ENCODE peak calls at places on chromosomes 12 and 14, in five cellular contexts. M is NCI-H460; N is activated CD8-positive, alpha-beta memory T cell treated with anti-CD3 and anti-CD28 coated beads for 4 hours; H is WERI-Rb-1; C is astrocyte of the cerebellum. K is an unnamed sample.
A peak's percentile ranks its signal among the peaks of the same experiment; 100 is the strongest.

GRCh38 chr12:45216297-45216982 is 545 bp downstream of the ANO6 start:
- DNase-seq in N (peak; percentile 17), H (peak; percentile 37), C (no peak), M (no peak), K (peak; percentile 59)

GRCh38 chr12:109462868-109463692 is 14.0 kb downstream of the KCTD10 start:
- DNase-seq in C (peak; percentile 98), M (peak; percentile 9), N (no peak), H (no peak), K (peak; percentile 25)

GRCh38 chr14:104542871-104543830 is 36.4 kb upstream of the C14orf180 start:
- DNase-seq in N (no peak), M (no peak), C (no peak), H (no peak), K (no peak)

GRCh38 chr12:65565601-65566560 is 258.4 kb upstream of the HMGA2 start:
- DNase-seq in H (no peak), M (peak; percentile 69), N (no peak), C (peak; percentile 91), K (no peak)

GRCh38 chr12:29148958-29149690 is at the start of gene FAR2:
- DNase-seq in H (no peak), M (no peak), N (no peak), C (no peak), K (peak; percentile 74)

GRCh38 chr14:77475432-77476115 is 17.7 kb downstream of the AHSA1 start:
- DNase-seq in H (no peak), M (no peak), N (no peak), C (no peak), K (no peak)

GRCh38 chr14:21711360-21711961 is 37.8 kb upstream of the OR4E1 start:
- DNase-seq in H (no peak), N (no peak), C (peak; percentile 19), M (peak; percentile 46), K (peak; percentile 14)

GRCh38 chr12:111180830-111181726 is 187.8 kb downstream of the PHETA1 start:
- DNase-seq in C (no peak), H (no peak), N (no peak), M (no peak), K (peak; percentile 96)

GRCh38 chr12:122795807-122796206 is 21.4 kb downstream of the CCDC62 start:
- DNase-seq in C (no peak), H (no peak), N (no peak), M (no peak), K (no peak)

GRCh38 chr12:79886917-79887519 is 47.9 kb downstream of the PPP1R12A start:
- DNase-seq in C (peak; percentile 43), N (no peak), M (peak; percentile 36), H (no peak), K (no peak)